ENCODE peak calls at places on chromosomes 5 and 9, in nine cellular contexts. W is RWPE2, U is cardiac muscle cell, J is MM.1S, P is neural progenitor cell, F is PC-3, G is A549, V is psoas muscle, S is uterus. C is an unnamed sample. For H3K9me3, the result is how much of the 10 kb centered on the place peaks cover.

GRCh38 chr5:119470851-119471451 is 18.7 kb downstream of the HSD17B4 start:
- DNase-seq in W (no peak), U (peak), J (peak), P (peak), F (peak), G (peak), V (no peak), S (no peak), C (peak)

GRCh38 chr5:7331083-7331482 is 64.9 kb upstream of the ADCY2 start:
- DNase-seq in W (no peak), U (peak), J (no peak), P (peak), F (no peak), G (no peak), V (no peak), S (no peak), C (no peak)

GRCh38 chr5:154287136-154287535 is 96.6 kb downstream of the GALNT10 start:
- DNase-seq in W (no peak), U (peak), J (no peak), P (peak), F (peak), G (peak), V (no peak), S (no peak), C (no peak)

GRCh38 chr9:79542735-79543504 is 28.8 kb upstream of the TLE4 start:
- DNase-seq in W (no peak), U (no peak), J (no peak), P (no peak), F (no peak), G (no peak), V (no peak), S (no peak), C (no peak)

GRCh38 chr9:137030006-137030405 is 1.9 kb downstream of the FUT7 start:
- DNase-seq in W (no peak), U (no peak), J (no peak), P (no peak), F (no peak), G (no peak), V (no peak), S (no peak), C (no peak)

GRCh38 chr9:130482463-130482862 is 37.7 kb downstream of the ASS1 start:
- DNase-seq in W (no peak), U (peak), J (no peak), P (no peak), F (no peak), G (no peak), V (no peak), S (no peak), C (no peak)

GRCh38 chr9:105854056-105854782 is 159.9 kb downstream of the TMEM38B start:
- DNase-seq in W (no peak), U (no peak), J (no peak), P (no peak), F (no peak), G (no peak), V (no peak), S (no peak), C (no peak)

GRCh38 chr9:137438591-137439157 is 2.5 kb downstream of the ENTPD8 start:
- DNase-seq in W (peak), U (no peak), J (no peak), P (no peak), F (no peak), G (no peak), V (peak), S (no peak), C (no peak)

GRCh38 chr9:104088416-104088815 is 5.7 kb upstream of the SMC2 start:
- DNase-seq in W (no peak), U (no peak), J (no peak), P (no peak), F (no peak), G (no peak), V (no peak), S (no peak), C (no peak)

GRCh38 chr5:116574682-116575634 is at the start of gene SEMA6A:
- DNase-seq in W (peak), U (peak), J (peak), P (peak), F (peak), G (peak), V (peak), S (peak), C (peak)

GRCh38 chr5:168753691-168754254 is 174.6 kb upstream of the PANK3 start:
- DNase-seq in W (peak), U (no peak), J (no peak), P (no peak), F (no peak), G (no peak), V (no peak), S (no peak), C (no peak)

GRCh38 chr9:14358523-14358922 is 44.6 kb upstream of the NFIB start:
- DNase-seq in W (no peak), U (no peak), J (no peak), P (no peak), F (peak), G (no peak), V (no peak), S (no peak), C (no peak)

GRCh38 chr5:134135091-134135655 is 20.7 kb downstream of the TCF7 start:
- DNase-seq in W (no peak), U (no peak), J (no peak), P (no peak), F (no peak), G (no peak), V (no peak), S (no peak), C (no peak)

GRCh38 chr5:61918606-61919005 is 387.4 kb upstream of the KIF2A start:
- DNase-seq in W (no peak), U (no peak), J (no peak), P (no peak), F (no peak), G (no peak), V (no peak), S (no peak), C (no peak)

GRCh38 chr9:22055090-22055489 is 46.0 kb upstream of the CDKN2B start:
- DNase-seq in W (no peak), U (no peak), J (no peak), P (no peak), F (peak), G (no peak), V (no peak), S (no peak), C (no peak)

GRCh38 chr9:129408535-129409215 is 212.2 kb downstream of the C9orf50 start:
- DNase-seq in W (no peak), U (peak), J (peak), P (no peak), F (no peak), G (no peak), V (peak), S (no peak), C (no peak)

GRCh38 chr5:127725673-127726072 is 22.5 kb downstream of the CCDC192 start:
- DNase-seq in W (no peak), U (no peak), J (no peak), P (no peak), F (no peak), G (no peak), V (no peak), S (no peak), C (no peak)

GRCh38 chr5:1838013-1838412 is 36.8 kb downstream of the NDUFS6 start:
- DNase-seq in W (peak), U (no peak), J (no peak), P (no peak), F (no peak), G (no peak), V (no peak), S (no peak), C (no peak)

GRCh38 chr5:92050970-92051369 is 667.9 kb upstream of the ARRDC3 start:
- DNase-seq in W (no peak), U (no peak), J (no peak), P (no peak), F (no peak), G (no peak), V (no peak), S (no peak), C (no peak)
- TF ChIP-seq CTCF in W (no peak), U (no peak), J (no peak), P (no peak), F (no peak), G (no peak), V (no peak), S (no peak), C (no peak)

DNA sequence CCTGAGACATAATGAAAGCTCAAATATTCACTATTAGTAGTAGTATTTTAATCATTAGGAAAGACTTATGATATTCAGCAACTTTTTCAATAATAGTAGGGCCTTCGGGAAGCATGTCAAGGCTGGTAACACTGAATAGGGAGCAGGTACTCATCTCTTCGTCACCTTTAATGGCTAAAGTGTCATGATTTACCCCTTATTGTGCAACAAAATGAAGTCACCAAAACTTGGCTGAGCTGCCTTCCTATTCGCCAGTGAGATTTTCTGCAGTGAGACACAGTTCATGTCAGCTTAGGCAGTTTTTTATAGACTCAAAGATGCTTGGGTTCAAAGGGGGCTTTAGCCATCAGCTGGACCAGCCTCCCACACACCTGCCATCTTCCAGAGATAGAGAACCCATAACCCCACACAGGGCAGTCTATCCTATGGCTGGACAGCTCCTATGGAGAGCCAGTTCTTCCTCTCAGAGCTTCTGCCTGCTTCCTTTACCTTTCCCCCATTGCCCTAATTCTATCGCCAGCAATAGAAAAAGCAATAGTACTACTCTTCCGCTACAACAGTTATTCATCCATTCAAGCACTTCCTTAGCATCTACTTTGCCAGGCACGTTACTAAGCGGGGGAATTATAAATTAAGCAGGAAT is 2.3 kb upstream of the CPLX2 start:
- DNase-seq in W (no peak), U (peak), J (no peak), P (peak), F (no peak), G (no peak), V (no peak), S (no peak), C (no peak)
- H3K4me3 ChIP-seq in W (no peak), U (no peak), J (no peak), P (no peak), F (no peak), G (peak), V (no peak), S (no peak), C (no peak)

DNA sequence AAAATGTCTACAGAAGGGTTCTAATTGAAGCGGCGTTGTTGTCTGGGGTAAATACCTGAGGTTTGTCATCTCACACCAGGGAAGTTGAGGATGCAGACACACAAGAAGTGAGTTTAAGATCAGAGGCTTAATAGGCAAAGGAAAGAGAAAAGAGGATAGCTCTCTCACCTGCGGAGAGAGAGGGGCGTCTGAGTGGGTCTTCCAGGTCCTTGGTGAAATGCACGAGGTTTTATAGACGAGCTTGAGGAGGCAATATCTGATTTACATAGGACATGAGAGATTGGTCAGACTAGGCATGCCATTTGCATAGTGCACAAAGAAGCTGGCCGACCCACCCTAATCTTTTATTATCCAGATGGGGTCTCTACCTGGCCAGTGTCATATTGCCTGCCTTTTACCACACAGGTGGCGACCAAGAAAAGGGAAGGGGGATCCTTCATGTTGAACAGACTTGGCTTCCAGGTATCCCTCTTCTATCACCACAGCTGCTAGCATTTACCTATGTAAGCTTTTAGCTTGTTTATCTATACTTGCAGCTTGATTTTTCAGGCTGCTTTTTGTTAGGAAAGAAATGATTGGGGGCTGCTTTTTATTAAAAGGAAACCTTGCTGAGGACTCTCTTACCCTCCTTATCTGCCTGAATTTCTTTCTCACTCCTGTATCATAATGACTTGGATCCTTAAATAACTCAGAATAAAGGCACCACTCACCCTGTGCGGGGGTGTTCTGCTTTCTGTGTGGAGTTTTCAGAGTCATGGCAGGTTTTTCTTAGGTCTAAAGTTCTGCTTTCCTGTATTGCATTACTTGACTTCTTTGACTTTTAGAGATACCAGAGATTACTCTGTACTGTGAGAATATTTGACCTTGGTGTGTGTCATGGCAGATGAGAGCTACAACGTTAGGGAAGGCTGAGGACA is 9.4 kb upstream of the GLT6D1 start:
- DNase-seq in W (no peak), U (no peak), J (no peak), P (peak), F (no peak), G (no peak), V (no peak), S (no peak), C (no peak)
- H3K9me3 ChIP-seq in W (under half), U (under half), J (under half), P (under half), F (under half), G (half or more), V (under half), S (under half), C (under half)

GRCh38 chr5:138352722-138353549 is 451 bp downstream of the KDM3B start:
- DNase-seq in W (peak), U (peak), J (peak), P (peak), F (peak), G (peak), V (peak), S (peak), C (peak)

GRCh38 chr5:138354387-138354786 is 1.9 kb downstream of the KDM3B start:
- DNase-seq in W (no peak), U (no peak), J (no peak), P (peak), F (no peak), G (no peak), V (no peak), S (no peak), C (no peak)

GRCh38 chr5:138353550-138353893 is 1.0 kb downstream of the KDM3B start:
- DNase-seq in W (no peak), U (no peak), J (peak), P (no peak), F (no peak), G (no peak), V (no peak), S (no peak), C (no peak)

GRCh38 chr5:138352071-138352721 is at the start of gene KDM3B:
- DNase-seq in W (peak), U (peak), J (peak), P (peak), F (peak), G (peak), V (peak), S (peak), C (peak)

GRCh38 chr5:138354926-138355378 is 2.5 kb downstream of the KDM3B start:
- DNase-seq in W (no peak), U (peak), J (peak), P (peak), F (peak), G (peak), V (no peak), S (no peak), C (peak)
- TF ChIP-seq CTCF in W (peak), U (no peak), J (peak), P (no peak), F (no peak), G (no peak), V (no peak), S (no peak), C (peak)

GRCh38 chr9:132077881-132078280 is 1.8 kb downstream of the MED27 start:
- DNase-seq in W (no peak), U (no peak), J (no peak), P (no peak), F (no peak), G (no peak), V (no peak), S (no peak), C (no peak)
- H3K4me3 ChIP-seq in W (no peak), U (peak), J (no peak), P (peak), F (peak), G (no peak), V (peak), S (no peak), C (peak)